ENCODE peak calls at places on chromosome 2, in seven cellular contexts. P is HCT116, V is hepatocyte, J is GM23248, H is fibroblast of lung, G is A673, F is DND-41. D is an unnamed sample.

GRCh38 chr2:33607137-33607781 is 8.2 kb upstream of the FAM98A start:
- DNase-seq in J (no peak), P (no peak), F (no peak), V (no peak), H (no peak), G (no peak), D (no peak)

GRCh38 chr2:208366215-208367132 is 40.1 kb upstream of the PTH2R start:
- DNase-seq in P (no peak), J (no peak), H (no peak), G (no peak), F (no peak), V (no peak), D (no peak)

GRCh38 chr2:139175510-139175909 is 395.3 kb upstream of the NXPH2 start:
- DNase-seq in H (no peak), P (no peak), J (no peak), V (no peak), F (no peak), G (peak), D (no peak)

GRCh38 chr2:238731961-238732360 is 115.9 kb upstream of the TWIST2 start:
- DNase-seq in H (no peak), V (no peak), J (peak), F (no peak), P (no peak), G (no peak), D (no peak)

GRCh38 chr2:3292416-3292815 is 85.2 kb downstream of the EIPR1 start:
- DNase-seq in G (no peak), J (no peak), V (no peak), P (no peak), H (no peak), F (no peak), D (no peak)

GRCh38 chr2:215275819-215276218 is 36.0 kb upstream of the ATIC start:
- DNase-seq in V (no peak), P (no peak), J (no peak), G (no peak), F (no peak), H (no peak), D (no peak)

GRCh38 chr2:228426502-228427216 is 245.2 kb upstream of the SPHKAP start:
- DNase-seq in H (peak), P (no peak), G (no peak), V (no peak), F (no peak), J (no peak), D (no peak)

GRCh38 chr2:232457121-232458011 is 1.4 kb downstream of the ALPI start:
- DNase-seq in V (no peak), F (no peak), H (no peak), P (no peak), J (no peak), G (no peak), D (no peak)

GRCh38 chr2:191218292-191218898 is 26.8 kb upstream of the MYO1B start:
- DNase-seq in H (peak), G (peak), V (peak), F (peak), P (peak), J (peak), D (peak)

GRCh38 chr2:460861-461260 is 173.0 kb upstream of the ALKAL2 start:
- DNase-seq in F (peak), P (no peak), J (no peak), H (peak), V (no peak), G (no peak), D (no peak)

GRCh38 chr2:26412091-26412673 is 10.5 kb downstream of the DRC1 start:
- DNase-seq in P (no peak), H (peak), F (no peak), V (no peak), G (no peak), J (no peak), D (no peak)

GRCh38 chr2:113234721-113235346 is 43.9 kb downstream of the PAX8 start:
- DNase-seq in H (no peak), J (peak), F (no peak), G (no peak), V (no peak), P (no peak), D (no peak)

GRCh38 chr2:6916224-6916623 is 988 bp upstream of the RNF144A start:
- DNase-seq in H (no peak), G (no peak), P (no peak), V (no peak), J (no peak), F (no peak), D (no peak)

GRCh38 chr2:102206666-102207341 is 20.0 kb downstream of the IL1RL2 start:
- DNase-seq in P (no peak), J (peak), H (no peak), V (no peak), G (no peak), F (no peak), D (no peak)

GRCh38 chr2:143375376-143375880 is 246.2 kb downstream of the ARHGAP15 start:
- DNase-seq in H (no peak), P (no peak), J (no peak), G (no peak), F (no peak), V (no peak), D (no peak)

GRCh38 chr2:218631837-218632236 is 24.1 kb downstream of the PLCD4 start:
- DNase-seq in G (peak), J (peak), V (no peak), H (no peak), F (no peak), P (peak), D (no peak)

GRCh38 chr2:77228379-77228778 is 293.8 kb downstream of the LRRTM4 start:
- DNase-seq in G (peak), J (no peak), V (peak), P (no peak), H (peak), F (no peak), D (no peak)

GRCh38 chr2:53939656-53940055 is 31.1 kb downstream of the PSME4 start:
- DNase-seq in G (no peak), J (peak), F (no peak), H (peak), V (no peak), P (no peak), D (no peak)

GRCh38 chr2:28610583-28611201 is 114.8 kb downstream of the PLB1 start:
- DNase-seq in P (peak), J (peak), V (peak), F (no peak), H (peak), G (no peak), D (no peak)

GRCh38 chr2:141501743-141502142 is 629.1 kb downstream of the LRP1B start:
- DNase-seq in G (no peak), J (no peak), H (no peak), F (peak), P (no peak), V (no peak), D (no peak)

GRCh38 chr2:156339110-156339847 is 6.8 kb upstream of the NR4A2 start:
- DNase-seq in V (no peak), F (no peak), G (peak), J (no peak), P (peak), H (no peak), D (no peak)
- TF ChIP-seq EZH2 in V (no peak), F (no peak), G (no peak), J (no peak), P (no peak), H (no peak), D (no peak)

GRCh38 chr2:176189666-176190641 is 1.5 kb downstream of the HOXD1 start:
- DNase-seq in J (no peak), P (no peak), F (no peak), V (no peak), G (no peak), H (no peak), D (peak)
- TF ChIP-seq EZH2 in J (no peak), P (no peak), F (no peak), V (peak), G (no peak), H (peak), D (peak)

DNA sequence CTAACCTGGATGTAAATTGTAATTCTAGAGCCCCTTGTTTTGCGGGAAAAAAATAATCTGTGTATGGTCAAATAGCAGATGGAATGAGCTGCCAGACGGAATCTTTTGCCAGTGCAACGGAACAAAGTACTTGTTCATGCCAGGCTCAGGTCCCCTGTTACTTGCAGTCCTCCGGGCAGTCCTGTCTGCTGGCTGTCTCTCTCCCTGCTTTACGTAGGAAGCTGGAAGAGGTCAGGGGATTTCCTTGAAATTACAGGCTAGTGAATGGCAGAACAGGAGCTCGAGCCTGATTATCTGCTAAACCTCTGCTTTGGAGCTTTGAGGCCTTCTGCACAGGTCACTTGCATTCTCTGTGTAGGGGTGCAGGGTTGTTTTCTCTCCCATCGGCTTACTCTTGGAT is 54.8 kb downstream of the LRRFIP1 start:
- DNase-seq in J (no peak), P (no peak), H (no peak), F (no peak), G (no peak), V (no peak), D (no peak)
- TF ChIP-seq EZH2 in J (no peak), P (no peak), H (no peak), F (no peak), G (no peak), V (no peak), D (no peak)

GRCh38 chr2:156329031-156329921 is 3.2 kb downstream of the NR4A2 start:
- DNase-seq in J (no peak), P (no peak), G (no peak), H (no peak), V (no peak), F (no peak), D (peak)

GRCh38 chr2:156329922-156330726 is 2.4 kb downstream of the NR4A2 start:
- DNase-seq in J (no peak), V (no peak), G (no peak), P (no peak), H (no peak), F (no peak), D (no peak)

GRCh38 chr2:156325671-156326385 is 6.7 kb downstream of the NR4A2 start:
- DNase-seq in H (no peak), F (no peak), J (no peak), G (no peak), V (no peak), P (no peak), D (no peak)

GRCh38 chr2:156326488-156326887 is 6.0 kb downstream of the NR4A2 start:
- DNase-seq in F (no peak), J (no peak), P (no peak), G (no peak), V (no peak), H (no peak), D (no peak)

DNA sequence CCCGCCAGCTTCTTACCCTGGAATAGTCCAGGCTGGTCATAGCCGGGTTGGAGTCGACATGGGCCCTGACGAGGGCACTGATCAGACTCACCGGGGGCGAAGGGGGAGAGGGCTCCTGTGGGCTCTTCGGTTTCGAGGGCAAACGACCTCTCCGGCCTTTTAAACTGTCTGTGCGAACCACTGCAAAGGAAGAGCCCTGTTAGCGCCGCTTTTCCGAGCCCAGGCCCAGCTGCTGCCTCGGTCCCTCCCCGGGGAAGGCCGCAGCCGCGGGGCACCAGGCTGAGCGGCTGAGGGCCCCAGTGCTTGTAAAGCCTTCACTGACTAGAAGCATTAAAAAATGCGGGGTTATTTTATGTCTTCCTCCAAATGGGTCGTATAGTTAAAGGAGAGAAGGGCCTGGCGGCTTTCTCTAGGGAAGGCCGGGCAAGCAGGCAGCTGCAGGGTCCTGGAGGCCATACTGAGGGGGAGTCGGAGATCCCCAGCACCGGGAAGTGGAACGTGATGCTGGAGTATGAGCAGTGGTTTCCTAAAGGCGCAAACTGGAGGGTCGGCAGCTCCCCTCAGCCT is 4.6 kb downstream of the NR4A2 start:
- DNase-seq in H (no peak), G (no peak), V (no peak), P (no peak), F (no peak), J (no peak), D (no peak)
- TF ChIP-seq EZH2 in H (no peak), G (no peak), V (no peak), P (no peak), F (no peak), J (no peak), D (no peak)

GRCh38 chr2:168311265-168311925 is 64.0 kb upstream of the STK39 start:
- DNase-seq in J (no peak), V (no peak), P (no peak), G (no peak), F (no peak), H (no peak), D (no peak)

GRCh38 chr2:168315331-168316072 is 68.1 kb upstream of the STK39 start:
- DNase-seq in P (no peak), J (no peak), V (no peak), G (no peak), F (no peak), H (no peak), D (no peak)

GRCh38 chr2:168312036-168312822 is 64.8 kb upstream of the STK39 start:
- DNase-seq in F (no peak), J (peak), P (no peak), V (no peak), G (no peak), H (peak), D (no peak)

GRCh38 chr2:168316073-168316440 is 68.7 kb upstream of the STK39 start:
- DNase-seq in G (no peak), P (no peak), V (no peak), F (no peak), J (peak), H (peak), D (no peak)

DNA sequence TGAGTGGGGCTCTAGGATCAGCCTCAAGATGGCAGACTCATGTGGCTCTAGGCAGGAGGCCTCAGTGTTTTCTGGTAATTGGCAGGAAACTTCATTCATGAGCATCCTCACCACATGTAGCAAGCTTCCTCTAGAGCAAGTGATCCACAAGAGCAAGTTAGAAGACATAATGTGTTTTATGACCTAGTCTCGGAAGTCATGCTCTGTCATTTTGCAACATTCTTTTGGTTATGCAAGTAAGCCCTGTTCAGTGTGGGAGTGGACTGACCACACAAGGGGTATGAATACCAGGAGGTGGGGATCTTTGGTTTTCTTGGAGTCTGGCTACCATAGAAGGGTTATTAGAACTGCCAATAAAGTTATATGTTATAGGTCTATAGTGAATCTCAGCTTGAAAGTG is 66.8 kb upstream of the STK39 start:
- DNase-seq in H (no peak), J (no peak), P (no peak), F (no peak), G (no peak), V (no peak), D (no peak)
- TF ChIP-seq EZH2 in H (no peak), J (no peak), P (no peak), F (no peak), G (no peak), V (no peak), D (no peak)

GRCh38 chr2:121076501-121076820 is 208.5 kb downstream of the TFCP2L1 start:
- DNase-seq in H (no peak), F (no peak), G (no peak), J (no peak), V (no peak), P (no peak), D (no peak)
- TF ChIP-seq EZH2 in H (no peak), F (no peak), G (no peak), J (no peak), V (no peak), P (no peak), D (no peak)

GRCh38 chr2:19775838-19776237 is 125.9 kb downstream of the TTC32 start:
- DNase-seq in V (no peak), J (peak), H (no peak), P (no peak), F (no peak), G (no peak), D (no peak)
- TF ChIP-seq EZH2 in V (no peak), J (no peak), H (no peak), P (no peak), F (no peak), G (no peak), D (no peak)

GRCh38 chr2:104871566-104872033 is 17.7 kb downstream of the POU3F3 start:
- DNase-seq in V (no peak), G (no peak), F (no peak), H (no peak), J (no peak), P (no peak), D (no peak)
- TF ChIP-seq EZH2 in V (no peak), G (no peak), F (no peak), H (no peak), J (no peak), P (no peak), D (no peak)

D was measured in neural progenitor cell.